ENCODE peak calls at places on chromosome 13, in four cellular contexts. N is GM23338; P is CD4-positive, CD25-positive, alpha-beta regulatory T cell; L is activated CD4-positive, alpha-beta T cell treated with anti-CD3 and anti-CD28 coated beads, Interleukin-2, amount 10 ng/mL, durations not matched to agents 7 days and 5 days. Z is an unnamed sample.

GRCh38 chr13:105177265-105177900 is 1358.1 kb downstream of the EFNB2 start:
- DNase-seq in N (no peak), L (no peak), P (no peak), Z (no peak)

GRCh38 chr13:51673165-51673564 is 88.9 kb downstream of the WDFY2 start:
- DNase-seq in L (no peak), N (no peak), P (no peak), Z (no peak)

GRCh38 chr13:82758056-82758455 is 1124.2 kb downstream of the SLITRK1 start:
- DNase-seq in N (peak; percentile 83), L (no peak), P (no peak), Z (peak; percentile 58)

GRCh38 chr13:95956589-95957148 is 96.5 kb downstream of the UGGT2 start:
- DNase-seq in N (no peak), L (no peak), P (no peak), Z (no peak)

GRCh38 chr13:113784645-113785024 is 25.6 kb downstream of the TMEM255B start:
- DNase-seq in P (no peak), L (no peak), N (no peak), Z (no peak)

GRCh38 chr13:56515441-56515840 is 625.3 kb upstream of the PRR20A start:
- DNase-seq in P (no peak), L (no peak), N (no peak), Z (peak; percentile 24)

GRCh38 chr13:42022796-42023493 is 25.5 kb upstream of the DGKH start:
- DNase-seq in L (no peak), N (no peak), P (no peak), Z (no peak)

GRCh38 chr13:84208251-84208650 is 326.0 kb upstream of the SLITRK1 start:
- DNase-seq in L (no peak), N (no peak), P (no peak), Z (no peak)

GRCh38 chr13:108657520-108657919 is 28.1 kb downstream of the MYO16 start:
- DNase-seq in N (no peak), L (no peak), P (no peak), Z (no peak)

GRCh38 chr13:50574731-50575130 is 268.8 kb downstream of the DLEU7 start:
- DNase-seq in N (no peak), L (no peak), P (no peak), Z (no peak)

GRCh38 chr13:20713751-20714150 is 10.3 kb downstream of the IL17D start:
- DNase-seq in L (no peak), P (no peak), N (no peak), Z (no peak)

GRCh38 chr13:60139272-60139671 is 24.5 kb downstream of the DIAPH3 start:
- DNase-seq in N (no peak), L (no peak), P (no peak), Z (no peak)

GRCh38 chr13:65830411-65831172 is 1399.5 kb downstream of the PCDH9 start:
- DNase-seq in N (no peak), P (no peak), L (no peak), Z (no peak)

Z was measured in NCI-H524.